ENCODE peak calls at places on chromosome 1, in six cellular contexts. One of them, this sample, is unnamed.

GRCh38 chr1:205849619-205850355 is at the start of gene PM20D1:
- DNase-seq in K562: peak
- DNase-seq in H1: peak
- DNase-seq in HepG2: no peak
- DNase-seq in GM12878: no peak
- DNase-seq in SK-N-SH: peak
- DNase-seq in this sample: no peak

GRCh38 chr1:27689423-27690173 is 17.6 kb upstream of the IFI6 start:
- DNase-seq in K562: no peak
- DNase-seq in H1: no peak
- DNase-seq in HepG2: no peak
- DNase-seq in GM12878: peak
- DNase-seq in SK-N-SH: no peak
- DNase-seq in this sample: no peak

GRCh38 chr1:10942542-10942912 is 69.9 kb upstream of the TARDBP start:
- DNase-seq in K562: no peak
- DNase-seq in H1: no peak
- DNase-seq in HepG2: no peak
- DNase-seq in GM12878: no peak
- DNase-seq in SK-N-SH: no peak
- DNase-seq in this sample: no peak

GRCh38 chr1:9815150-9815549 is 8.6 kb downstream of the CLSTN1 start:
- DNase-seq in K562: no peak
- DNase-seq in H1: no peak
- DNase-seq in HepG2: peak
- DNase-seq in GM12878: no peak
- DNase-seq in SK-N-SH: no peak
- DNase-seq in this sample: no peak

GRCh38 chr1:198072177-198072576 is 84.6 kb upstream of the NEK7 start:
- DNase-seq in K562: no peak
- DNase-seq in H1: no peak
- DNase-seq in HepG2: no peak
- DNase-seq in GM12878: no peak
- DNase-seq in SK-N-SH: no peak
- DNase-seq in this sample: no peak

GRCh38 chr1:23915470-23915869 is 2.3 kb upstream of the CNR2 start:
- DNase-seq in K562: peak
- DNase-seq in H1: no peak
- DNase-seq in HepG2: no peak
- DNase-seq in GM12878: no peak
- DNase-seq in SK-N-SH: no peak
- DNase-seq in this sample: no peak

GRCh38 chr1:246608616-246609376 is 42.5 kb downstream of the CNST start:
- DNase-seq in K562: no peak
- DNase-seq in H1: no peak
- DNase-seq in HepG2: peak
- DNase-seq in GM12878: no peak
- DNase-seq in SK-N-SH: peak
- DNase-seq in this sample: peak

GRCh38 chr1:26175346-26175745 is 1.9 kb upstream of the CNKSR1 start:
- DNase-seq in K562: no peak
- DNase-seq in H1: no peak
- DNase-seq in HepG2: no peak
- DNase-seq in GM12878: no peak
- DNase-seq in SK-N-SH: no peak
- DNase-seq in this sample: no peak

GRCh38 chr1:109164538-109164937 is 49.2 kb upstream of the SARS1 start:
- DNase-seq in K562: no peak
- DNase-seq in H1: no peak
- DNase-seq in HepG2: no peak
- DNase-seq in GM12878: no peak
- DNase-seq in SK-N-SH: no peak
- DNase-seq in this sample: no peak

GRCh38 chr1:172002725-172003345 is 161.5 kb downstream of the DNM3 start:
- DNase-seq in K562: peak
- DNase-seq in H1: no peak
- DNase-seq in HepG2: peak
- DNase-seq in GM12878: peak
- DNase-seq in SK-N-SH: peak
- DNase-seq in this sample: peak

GRCh38 chr1:4825841-4826450 is 171.5 kb downstream of the AJAP1 start:
- DNase-seq in K562: peak
- DNase-seq in H1: peak
- DNase-seq in HepG2: peak
- DNase-seq in GM12878: no peak
- DNase-seq in SK-N-SH: peak
- DNase-seq in this sample: peak

DNA sequence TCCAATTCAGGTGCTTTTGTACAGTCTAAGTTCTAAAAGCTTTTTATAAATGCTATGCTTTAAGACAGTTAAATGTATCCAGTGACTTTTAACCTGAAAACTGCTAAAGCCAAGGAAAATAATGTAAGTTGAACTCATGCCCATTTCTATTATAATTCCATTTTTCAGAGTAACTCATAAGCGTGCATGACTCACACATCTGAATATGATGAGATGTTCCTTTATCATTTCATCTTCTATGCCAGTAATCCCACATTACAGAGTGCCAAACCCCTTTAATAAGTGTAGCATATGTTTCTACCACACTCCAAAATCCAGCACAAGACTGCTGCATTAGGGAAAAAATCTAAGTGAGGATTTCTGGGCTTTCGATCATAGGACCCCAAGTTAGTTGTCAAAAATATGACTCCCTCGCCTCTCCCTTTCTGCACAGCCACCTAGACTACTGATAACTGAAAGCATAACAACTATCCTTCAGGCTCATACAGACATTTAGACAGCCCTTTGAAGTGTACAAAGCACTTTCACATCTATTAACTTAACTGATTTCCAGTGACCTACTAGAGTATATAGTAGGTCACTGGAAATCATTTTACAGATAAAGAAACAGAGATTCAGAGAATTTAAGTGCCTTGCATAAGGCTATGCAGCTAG is 45.3 kb downstream of the JAK1 start:
- DNase-seq in K562: no peak
- DNase-seq in H1: no peak
- DNase-seq in HepG2: no peak
- DNase-seq in GM12878: no peak
- DNase-seq in SK-N-SH: peak
- DNase-seq in this sample: no peak
- TF ChIP-seq POLR2AphosphoS5 in K562: no peak
- TF ChIP-seq POLR2AphosphoS5 in H1: no peak
- TF ChIP-seq POLR2AphosphoS5 in HepG2: no peak
- TF ChIP-seq POLR2AphosphoS5 in GM12878: no peak
- TF ChIP-seq POLR2AphosphoS5 in SK-N-SH: peak
- TF ChIP-seq POLR2AphosphoS5 in this sample: no peak

DNA sequence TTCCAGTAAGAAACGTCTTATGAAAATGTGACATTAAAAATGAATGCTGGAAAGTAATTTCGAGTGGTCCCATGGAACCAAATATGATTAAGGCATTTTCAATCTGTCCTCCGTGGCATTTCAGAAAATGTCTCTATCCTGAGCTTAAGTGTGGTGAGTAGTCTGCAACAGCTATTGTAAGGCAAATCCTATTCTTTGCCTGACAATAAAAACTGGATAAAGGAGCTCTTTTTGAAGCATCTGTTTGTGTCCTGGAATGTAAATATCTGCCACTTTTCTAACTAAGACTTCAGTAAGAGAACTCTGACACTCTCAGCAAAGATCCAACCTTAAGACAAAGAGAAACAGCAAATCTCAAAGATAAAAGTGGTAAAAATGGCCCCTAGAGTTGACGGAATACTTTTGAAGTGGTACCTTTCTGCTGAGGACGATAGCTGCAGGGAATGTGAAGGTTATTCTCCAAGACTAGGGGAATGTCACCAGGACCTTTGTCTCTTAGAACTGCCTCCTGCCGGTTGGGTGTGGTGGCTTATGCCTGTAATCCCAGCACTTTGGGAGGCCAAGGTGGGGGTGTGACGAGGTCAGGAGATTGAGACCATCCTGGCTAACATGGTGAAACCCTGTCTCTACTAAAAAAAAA is 486.7 kb upstream of the ZP4 start:
- DNase-seq in K562: no peak
- DNase-seq in H1: no peak
- DNase-seq in HepG2: no peak
- DNase-seq in GM12878: no peak
- DNase-seq in SK-N-SH: no peak
- DNase-seq in this sample: no peak
- TF ChIP-seq GABPA in K562: no peak
- TF ChIP-seq GABPA in H1: no peak
- TF ChIP-seq GABPA in HepG2: no peak
- TF ChIP-seq GABPA in GM12878: no peak
- TF ChIP-seq GABPA in SK-N-SH: no peak
- TF ChIP-seq GABPA in this sample: no peak

DNA sequence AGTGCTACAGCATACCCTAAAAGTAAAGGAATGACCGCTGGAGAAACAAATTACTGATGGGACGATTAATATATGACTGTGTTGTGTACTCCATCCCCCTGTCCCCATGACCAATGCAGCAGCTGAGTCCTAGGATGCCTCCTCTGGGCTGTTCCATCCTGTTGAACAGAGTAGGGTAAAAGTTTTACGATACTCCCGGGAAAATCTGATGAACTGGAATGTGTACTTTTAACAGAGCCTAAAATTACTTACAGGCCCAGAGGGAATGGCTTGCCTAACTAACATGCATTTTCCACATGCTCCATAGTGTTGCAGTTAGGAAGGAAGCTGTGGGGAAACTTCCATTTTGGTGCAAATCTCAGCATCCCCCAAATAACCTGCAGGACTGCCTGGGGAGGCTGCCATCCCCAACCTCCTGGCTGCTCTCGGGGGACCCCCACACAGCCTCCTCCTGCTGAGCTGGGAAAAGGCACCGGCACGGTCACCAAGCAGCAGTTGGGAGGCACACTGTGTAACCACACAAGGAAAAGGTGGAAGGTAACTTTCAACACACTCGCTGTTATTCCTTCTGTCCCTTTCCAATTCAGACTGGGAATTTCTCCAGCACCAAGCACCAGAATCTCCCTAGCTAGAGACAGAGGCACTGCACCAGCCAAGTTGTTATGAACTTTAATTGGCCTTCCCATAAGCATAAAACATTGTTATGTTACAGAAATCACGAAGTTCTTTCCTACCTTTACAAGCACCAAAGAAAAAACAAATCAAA is 97.2 kb downstream of the BCAR3 start:
- DNase-seq in K562: no peak
- DNase-seq in H1: no peak
- DNase-seq in HepG2: no peak
- DNase-seq in GM12878: no peak
- DNase-seq in SK-N-SH: no peak
- DNase-seq in this sample: no peak
- TF ChIP-seq POLR2AphosphoS5 in K562: no peak
- TF ChIP-seq POLR2AphosphoS5 in H1: no peak
- TF ChIP-seq POLR2AphosphoS5 in HepG2: no peak
- TF ChIP-seq POLR2AphosphoS5 in GM12878: no peak
- TF ChIP-seq POLR2AphosphoS5 in SK-N-SH: no peak
- TF ChIP-seq POLR2AphosphoS5 in this sample: no peak

GRCh38 chr1:153616144-153616884 is at the start of gene S100A14:
- DNase-seq in K562: no peak
- DNase-seq in H1: no peak
- DNase-seq in HepG2: no peak
- DNase-seq in GM12878: no peak
- DNase-seq in SK-N-SH: no peak
- DNase-seq in this sample: no peak
- TF ChIP-seq GABPA in K562: no peak
- TF ChIP-seq GABPA in H1: no peak
- TF ChIP-seq GABPA in HepG2: no peak
- TF ChIP-seq GABPA in GM12878: no peak
- TF ChIP-seq GABPA in SK-N-SH: no peak
- TF ChIP-seq GABPA in this sample: no peak

GRCh38 chr1:153742411-153743142 is 14.7 kb downstream of the INTS3 start:
- DNase-seq in K562: no peak
- DNase-seq in H1: no peak
- DNase-seq in HepG2: peak
- DNase-seq in GM12878: peak
- DNase-seq in SK-N-SH: no peak
- DNase-seq in this sample: peak

GRCh38 chr1:153748903-153749302 is 21.1 kb downstream of the INTS3 start:
- DNase-seq in K562: no peak
- DNase-seq in H1: no peak
- DNase-seq in HepG2: no peak
- DNase-seq in GM12878: no peak
- DNase-seq in SK-N-SH: no peak
- DNase-seq in this sample: no peak

GRCh38 chr1:153746174-153746573 is 18.3 kb downstream of the INTS3 start:
- DNase-seq in K562: no peak
- DNase-seq in H1: no peak
- DNase-seq in HepG2: no peak
- DNase-seq in GM12878: no peak
- DNase-seq in SK-N-SH: no peak
- DNase-seq in this sample: no peak

GRCh38 chr1:153741946-153742345 is 14.1 kb downstream of the INTS3 start:
- DNase-seq in K562: no peak
- DNase-seq in H1: no peak
- DNase-seq in HepG2: no peak
- DNase-seq in GM12878: no peak
- DNase-seq in SK-N-SH: no peak
- DNase-seq in this sample: no peak

GRCh38 chr1:153745417-153745816 is 17.6 kb downstream of the INTS3 start:
- DNase-seq in K562: no peak
- DNase-seq in H1: peak
- DNase-seq in HepG2: no peak
- DNase-seq in GM12878: no peak
- DNase-seq in SK-N-SH: no peak
- DNase-seq in this sample: no peak
- TF ChIP-seq POLR2AphosphoS5 in K562: no peak
- TF ChIP-seq POLR2AphosphoS5 in H1: no peak
- TF ChIP-seq POLR2AphosphoS5 in HepG2: no peak
- TF ChIP-seq POLR2AphosphoS5 in GM12878: no peak
- TF ChIP-seq POLR2AphosphoS5 in SK-N-SH: no peak
- TF ChIP-seq POLR2AphosphoS5 in this sample: no peak

DNA sequence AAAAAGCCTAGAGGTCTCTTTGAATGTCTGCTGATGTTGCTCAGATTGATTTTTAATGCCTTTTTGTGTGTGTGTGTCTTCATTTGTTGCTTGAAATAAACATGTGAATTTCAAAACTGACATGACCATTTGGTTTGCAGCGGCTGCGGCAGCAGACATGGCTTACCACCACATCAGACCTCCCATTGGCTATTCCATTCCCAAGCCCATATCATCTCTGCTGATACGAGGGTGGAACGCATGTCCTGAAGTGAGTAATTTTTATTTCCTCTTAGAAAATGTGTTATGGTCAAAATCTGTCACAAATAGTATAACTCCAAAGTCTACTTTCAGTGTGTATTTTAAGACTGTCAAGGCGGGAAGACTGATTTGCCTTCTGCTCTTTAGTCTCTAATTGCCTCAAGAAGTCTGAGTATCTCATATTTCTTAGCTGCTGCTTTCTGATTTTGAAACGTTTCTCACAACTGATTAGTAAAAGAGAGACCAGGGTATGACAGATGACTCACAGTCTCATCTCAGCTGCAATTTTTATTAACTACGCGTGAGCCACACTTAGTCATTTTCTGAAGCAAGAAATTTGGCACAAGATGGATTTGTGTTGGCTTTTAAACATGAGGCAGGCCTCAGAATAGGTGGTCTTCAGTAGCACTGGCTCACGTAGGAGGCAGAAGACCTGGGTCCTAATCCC is 49.0 kb downstream of the LRRC53 start:
- DNase-seq in K562: no peak
- DNase-seq in H1: no peak
- DNase-seq in HepG2: no peak
- DNase-seq in GM12878: peak
- DNase-seq in SK-N-SH: no peak
- DNase-seq in this sample: no peak
- TF ChIP-seq GABPA in K562: no peak
- TF ChIP-seq GABPA in H1: no peak
- TF ChIP-seq GABPA in HepG2: no peak
- TF ChIP-seq GABPA in GM12878: peak
- TF ChIP-seq GABPA in SK-N-SH: no peak
- TF ChIP-seq GABPA in this sample: no peak

This sample was measured in HL-60.